ENCODE peak calls at places on chromosomes 11 and 22, in five cellular contexts. O is ecto neural progenitor cell, X is AG04450, K is cardiac muscle cell, C is KG1. S is an unnamed sample.

GRCh38 chr11:117649656-117650055 is 147.4 kb downstream of the DSCAML1 start:
- DNase-seq in K (no peak), O (no peak), C (no peak), X (no peak), S (no peak)

GRCh38 chr11:118911880-118912741 is 13.6 kb downstream of the BCL9L start:
- DNase-seq in O (peak), C (no peak), K (peak), X (peak), S (peak)

GRCh38 chr11:92870241-92870826 is 99.1 kb upstream of the MTNR1B start:
- DNase-seq in O (no peak), K (peak), C (no peak), X (no peak), S (no peak)

GRCh38 chr11:119476666-119477331 is 53.8 kb upstream of the THY1 start:
- DNase-seq in C (no peak), O (peak), X (no peak), K (no peak), S (no peak)

GRCh38 chr22:23570681-23571080 is 9.4 kb downstream of the IGLL1 start:
- DNase-seq in C (no peak), X (no peak), O (no peak), K (no peak), S (no peak)

GRCh38 chr22:30314918-30315317 is 11.8 kb downstream of the TBC1D10A start:
- DNase-seq in X (no peak), O (no peak), C (no peak), K (no peak), S (no peak)

GRCh38 chr11:70549386-70549785 is 151.1 kb downstream of the CTTN start:
- DNase-seq in X (no peak), K (no peak), O (no peak), C (no peak), S (no peak)

GRCh38 chr11:122180435-122180834 is 64.4 kb upstream of the BLID start:
- DNase-seq in C (no peak), K (no peak), O (no peak), X (peak), S (peak)

GRCh38 chr11:65615950-65616574 is 486 bp downstream of the PCNX3 start:
- DNase-seq in C (no peak), X (no peak), K (peak), O (no peak), S (no peak)

GRCh38 chr11:30216534-30216933 is 14.3 kb upstream of the FSHB start:
- DNase-seq in K (no peak), O (no peak), X (no peak), C (no peak), S (no peak)

GRCh38 chr22:44287121-44287693 is 25.5 kb downstream of the SHISAL1 start:
- DNase-seq in C (no peak), O (no peak), X (no peak), K (no peak), S (no peak)

GRCh38 chr11:36817336-36817965 is 219.4 kb upstream of the RAG2 start:
- DNase-seq in X (no peak), O (no peak), C (no peak), K (no peak), S (peak)

GRCh38 chr11:35038211-35038930 is 100.6 kb upstream of the CD44 start:
- DNase-seq in K (no peak), X (no peak), C (no peak), O (no peak), S (no peak)

GRCh38 chr22:30224161-30224857 is 22.2 kb downstream of the LIF start:
- DNase-seq in C (no peak), K (no peak), X (no peak), O (no peak), S (no peak)

GRCh38 chr11:117834838-117835443 is 10.4 kb upstream of the FXYD2 start:
- DNase-seq in O (peak), X (no peak), C (no peak), K (no peak), S (no peak)

GRCh38 chr22:26079009-26079408 is 90.3 kb upstream of the SEZ6L start:
- DNase-seq in C (no peak), X (no peak), O (no peak), K (peak), S (no peak)

GRCh38 chr11:9691865-9692264 is 28.0 kb downstream of the SWAP70 start:
- DNase-seq in O (no peak), C (no peak), K (no peak), X (no peak), S (peak)

GRCh38 chr11:2844116-2844515 is 41.5 kb downstream of the CDKN1C start:
- DNase-seq in K (no peak), C (no peak), O (no peak), X (no peak), S (no peak)

GRCh38 chr11:121452609-121453150 is at the start of gene SORL1-AS1:
- DNase-seq in K (no peak), O (no peak), C (no peak), X (no peak), S (no peak)

GRCh38 chr11:86632499-86633269 is 39.7 kb downstream of the ME3 start:
- DNase-seq in X (peak), K (peak), O (peak), C (no peak), S (peak)

GRCh38 chr11:117703209-117703608 is 93.8 kb downstream of the DSCAML1 start:
- DNase-seq in X (no peak), C (no peak), K (no peak), O (no peak), S (no peak)

GRCh38 chr22:40211481-40212052 is 33.8 kb downstream of the TNRC6B start:
- DNase-seq in K (no peak), C (no peak), O (no peak), X (no peak), S (no peak)

GRCh38 chr11:77440678-77441077 is 33.2 kb downstream of the PAK1 start:
- DNase-seq in C (no peak), K (no peak), O (no peak), X (no peak), S (no peak)

GRCh38 chr22:41171996-41172395 is 33.1 kb upstream of the L3MBTL2 start:
- DNase-seq in O (no peak), K (no peak), X (no peak), C (no peak), S (no peak)

GRCh38 chr11:55854704-55855103 is 16.2 kb downstream of the OR5D16 start:
- DNase-seq in C (no peak), K (no peak), X (no peak), O (no peak), S (no peak)

GRCh38 chr11:28318861-28319260 is 210.7 kb downstream of the METTL15 start:
- DNase-seq in X (no peak), O (no peak), K (no peak), C (no peak), S (no peak)

GRCh38 chr11:29333993-29334780 is 682.6 kb downstream of the KCNA4 start:
- DNase-seq in X (peak), O (no peak), K (peak), C (no peak), S (no peak)

GRCh38 chr11:45436118-45436517 is 150.0 kb upstream of the SYT13 start:
- DNase-seq in K (no peak), C (no peak), X (no peak), O (no peak), S (no peak)

GRCh38 chr22:38065539-38065938 is 8.3 kb downstream of the PICK1 start:
- DNase-seq in C (no peak), K (no peak), X (no peak), O (no peak), S (no peak)

GRCh38 chr22:50256258-50256862 is 5.1 kb downstream of the MAPK12 start:
- DNase-seq in X (no peak), K (no peak), C (no peak), O (no peak), S (no peak)

GRCh38 chr22:29003975-29004646 is 57.5 kb downstream of the C22orf31 start:
- DNase-seq in K (peak), O (no peak), C (no peak), X (no peak), S (no peak)